ENCODE peak calls at places on chromosomes 3 and 15, in eight cellular contexts. C is HTR-8/SVneo, N is activated T-cell treated with anti-CD3 and anti-CD28 coated beads for 1 hour, V is coronary artery, W is T-helper 2 cell, H is KBM-7, M is skeletal muscle cell, O is PC-3. P is an unnamed sample.

GRCh38 chr3:197682713-197683112 is 54.0 kb downstream of the RUBCN start:
- DNase-seq in N (no peak), C (no peak), H (peak), W (no peak), M (no peak), V (no peak), O (no peak), P (no peak)

GRCh38 chr15:38349251-38349650 is 96.6 kb downstream of the SPRED1 start:
- DNase-seq in O (no peak), M (no peak), C (no peak), H (no peak), V (no peak), W (no peak), N (no peak), P (no peak)

GRCh38 chr15:60573936-60574335 is 95.0 kb upstream of the ICE2 start:
- DNase-seq in C (no peak), V (no peak), M (no peak), W (no peak), O (no peak), H (no peak), N (no peak), P (no peak)

GRCh38 chr3:43372007-43372754 is 85.8 kb downstream of the SNRK start:
- DNase-seq in O (no peak), C (no peak), M (no peak), H (no peak), W (no peak), V (no peak), N (no peak), P (no peak)

GRCh38 chr3:98367464-98368246 is 14.0 kb downstream of the OR5K4 start:
- DNase-seq in W (no peak), H (no peak), V (no peak), M (no peak), N (no peak), C (no peak), O (peak), P (no peak)

GRCh38 chr3:66642015-66642414 is 141.2 kb upstream of the LRIG1 start:
- DNase-seq in N (no peak), C (no peak), H (no peak), M (no peak), O (peak), V (no peak), W (no peak), P (no peak)

GRCh38 chr3:98823791-98824190 is 60.7 kb downstream of the ST3GAL6 start:
- DNase-seq in W (no peak), N (no peak), V (no peak), C (no peak), O (peak), M (no peak), H (no peak), P (no peak)

GRCh38 chr3:193982258-193982659 is 153.7 kb upstream of the HES1 start:
- DNase-seq in V (peak), C (no peak), M (no peak), O (peak), N (no peak), H (no peak), W (no peak), P (no peak)

GRCh38 chr3:22377421-22377820 is 626.4 kb upstream of the ZNF385D start:
- DNase-seq in H (no peak), O (peak), C (peak), N (no peak), M (peak), W (no peak), V (no peak), P (no peak)

GRCh38 chr15:69014454-69014853 is at the start of gene NOX5:
- DNase-seq in N (no peak), O (peak), C (peak), H (no peak), W (no peak), M (no peak), V (peak), P (no peak)

GRCh38 chr15:48358681-48359152 is 27.5 kb downstream of the DUT start:
- DNase-seq in W (no peak), H (no peak), V (no peak), N (no peak), C (no peak), M (no peak), O (peak), P (no peak)

GRCh38 chr3:176566757-176567156 is 630.5 kb downstream of the TBL1XR1 start:
- DNase-seq in V (no peak), H (no peak), M (no peak), O (no peak), W (no peak), C (no peak), N (no peak), P (no peak)

GRCh38 chr15:63923993-63924950 is 90.5 kb upstream of the HERC1 start:
- DNase-seq in O (no peak), M (no peak), N (no peak), V (no peak), C (no peak), W (no peak), H (no peak), P (no peak)

GRCh38 chr15:66105286-66105984 is 148.1 kb downstream of the MEGF11 start:
- DNase-seq in N (no peak), V (no peak), H (no peak), W (no peak), M (no peak), C (no peak), O (no peak), P (no peak)

GRCh38 chr15:100256985-100257650 is 84.7 kb downstream of the ADAMTS17 start:
- DNase-seq in V (peak), M (no peak), C (no peak), O (no peak), N (no peak), H (no peak), W (no peak), P (no peak)